ENCODE peak calls at places on chromosomes 7 and 10, in six cellular contexts. One of them, this sample, is unnamed. For H3K36me3 and H3K4me1, the result is how much of the 10 kb centered on the place peaks cover.

GRCh38 chr10:11702264-11702663 is 39.9 kb upstream of the ECHDC3 start:
- DNase-seq in testis: no peak
- DNase-seq in GM23338: no peak
- DNase-seq in IMR-90: no peak
- DNase-seq in heart right ventricle: no peak
- DNase-seq in colonic mucosa: no peak
- DNase-seq in this sample: no peak

GRCh38 chr10:124025638-124026336 is 67.6 kb downstream of the CHST15 start:
- DNase-seq in IMR-90: no peak
- DNase-seq in GM23338: peak
- DNase-seq in colonic mucosa: no peak
- DNase-seq in heart right ventricle: no peak
- DNase-seq in testis: no peak
- DNase-seq in this sample: no peak

GRCh38 chr10:26566525-26567348 is 128.6 kb downstream of the APBB1IP start:
- DNase-seq in testis: peak
- DNase-seq in GM23338: peak
- DNase-seq in colonic mucosa: no peak
- DNase-seq in heart right ventricle: no peak
- DNase-seq in IMR-90: no peak
- DNase-seq in this sample: no peak

GRCh38 chr7:117907058-117907633 is 33.9 kb upstream of the CTTNBP2 start:
- DNase-seq in testis: no peak
- DNase-seq in GM23338: peak
- DNase-seq in colonic mucosa: no peak
- DNase-seq in IMR-90: no peak
- DNase-seq in heart right ventricle: no peak
- DNase-seq in this sample: no peak

GRCh38 chr10:74936577-74937445 is 110.4 kb downstream of the KAT6B start:
- DNase-seq in colonic mucosa: no peak
- DNase-seq in heart right ventricle: no peak
- DNase-seq in IMR-90: peak
- DNase-seq in testis: no peak
- DNase-seq in GM23338: no peak
- DNase-seq in this sample: no peak

GRCh38 chr7:64618785-64619456 is 47.0 kb upstream of the ZNF107 start:
- DNase-seq in heart right ventricle: peak
- DNase-seq in testis: peak
- DNase-seq in GM23338: peak
- DNase-seq in colonic mucosa: peak
- DNase-seq in IMR-90: peak
- DNase-seq in this sample: no peak

GRCh38 chr7:2010101-2010500 is 222.6 kb downstream of the MAD1L1 start:
- DNase-seq in colonic mucosa: no peak
- DNase-seq in GM23338: no peak
- DNase-seq in IMR-90: no peak
- DNase-seq in testis: no peak
- DNase-seq in heart right ventricle: no peak
- DNase-seq in this sample: no peak

GRCh38 chr7:21616796-21617436 is 74.1 kb downstream of the DNAH11 start:
- DNase-seq in heart right ventricle: no peak
- DNase-seq in IMR-90: peak
- DNase-seq in GM23338: no peak
- DNase-seq in testis: no peak
- DNase-seq in colonic mucosa: no peak
- DNase-seq in this sample: no peak

GRCh38 chr7:94561841-94562514 is 52.4 kb downstream of the CASD1 start:
- DNase-seq in heart right ventricle: no peak
- DNase-seq in GM23338: no peak
- DNase-seq in IMR-90: peak
- DNase-seq in colonic mucosa: no peak
- DNase-seq in testis: no peak
- DNase-seq in this sample: no peak

GRCh38 chr7:137546671-137547070 is 203.1 kb upstream of the PTN start:
- DNase-seq in colonic mucosa: no peak
- DNase-seq in testis: no peak
- DNase-seq in IMR-90: peak
- DNase-seq in heart right ventricle: no peak
- DNase-seq in GM23338: no peak
- DNase-seq in this sample: no peak

GRCh38 chr7:131949659-131950058 is 393.2 kb upstream of the PODXL start:
- DNase-seq in IMR-90: no peak
- DNase-seq in colonic mucosa: no peak
- DNase-seq in GM23338: no peak
- DNase-seq in heart right ventricle: no peak
- DNase-seq in testis: no peak
- DNase-seq in this sample: no peak

GRCh38 chr7:33982425-33982786 is 77.1 kb downstream of the BMPER start:
- DNase-seq in testis: peak
- DNase-seq in heart right ventricle: no peak
- DNase-seq in colonic mucosa: no peak
- DNase-seq in IMR-90: peak
- DNase-seq in GM23338: peak
- DNase-seq in this sample: no peak

GRCh38 chr7:137209151-137209822 is 134.2 kb downstream of the PTN start:
- DNase-seq in GM23338: no peak
- DNase-seq in IMR-90: peak
- DNase-seq in testis: no peak
- DNase-seq in colonic mucosa: no peak
- DNase-seq in heart right ventricle: no peak
- DNase-seq in this sample: no peak

GRCh38 chr10:8445353-8445752 is 390.9 kb downstream of the GATA3 start:
- DNase-seq in GM23338: no peak
- DNase-seq in colonic mucosa: no peak
- DNase-seq in heart right ventricle: no peak
- DNase-seq in testis: no peak
- DNase-seq in IMR-90: no peak
- DNase-seq in this sample: no peak

GRCh38 chr7:75669579-75669978 is 69.2 kb downstream of the HIP1 start:
- DNase-seq in IMR-90: no peak
- DNase-seq in GM23338: no peak
- DNase-seq in colonic mucosa: no peak
- DNase-seq in testis: no peak
- DNase-seq in heart right ventricle: no peak
- DNase-seq in this sample: no peak

GRCh38 chr7:2261611-2262010 is 19.6 kb downstream of the NUDT1 start:
- DNase-seq in heart right ventricle: peak
- DNase-seq in IMR-90: no peak
- DNase-seq in GM23338: no peak
- DNase-seq in testis: no peak
- DNase-seq in colonic mucosa: no peak
- DNase-seq in this sample: peak

GRCh38 chr10:18583575-18584270 is 67.7 kb downstream of the NSUN6 start:
- DNase-seq in colonic mucosa: no peak
- DNase-seq in testis: no peak
- DNase-seq in GM23338: no peak
- DNase-seq in heart right ventricle: no peak
- DNase-seq in IMR-90: no peak
- DNase-seq in this sample: no peak

GRCh38 chr7:80740778-80741545 is 102.5 kb downstream of the CD36 start:
- DNase-seq in colonic mucosa: no peak
- DNase-seq in heart right ventricle: no peak
- DNase-seq in testis: no peak
- DNase-seq in IMR-90: peak
- DNase-seq in GM23338: peak
- DNase-seq in this sample: no peak

GRCh38 chr7:77348371-77348813 is 67.8 kb downstream of the GSAP start:
- DNase-seq in IMR-90: peak
- DNase-seq in testis: no peak
- DNase-seq in colonic mucosa: no peak
- DNase-seq in heart right ventricle: peak
- DNase-seq in GM23338: no peak
- DNase-seq in this sample: no peak

GRCh38 chr10:60281792-60282353 is 107.8 kb downstream of the ANK3 start:
- DNase-seq in colonic mucosa: no peak
- DNase-seq in GM23338: no peak
- DNase-seq in heart right ventricle: no peak
- DNase-seq in testis: no peak
- DNase-seq in IMR-90: no peak
- DNase-seq in this sample: no peak

GRCh38 chr7:86598311-86598710 is 45.4 kb upstream of the GRM3 start:
- DNase-seq in colonic mucosa: peak
- DNase-seq in heart right ventricle: no peak
- DNase-seq in testis: peak
- DNase-seq in GM23338: peak
- DNase-seq in IMR-90: no peak
- DNase-seq in this sample: no peak

GRCh38 chr7:150453186-150453585 is 2.8 kb downstream of the GIMAP8 start:
- DNase-seq in colonic mucosa: no peak
- DNase-seq in testis: no peak
- DNase-seq in IMR-90: no peak
- DNase-seq in heart right ventricle: no peak
- DNase-seq in GM23338: no peak
- DNase-seq in this sample: peak

GRCh38 chr10:52637592-52637991 is 135.0 kb downstream of the MBL2 start:
- DNase-seq in IMR-90: no peak
- DNase-seq in GM23338: no peak
- DNase-seq in testis: no peak
- DNase-seq in heart right ventricle: no peak
- DNase-seq in colonic mucosa: peak
- DNase-seq in this sample: no peak

GRCh38 chr7:70374772-70375533 is 757.0 kb upstream of the GALNT17 start:
- DNase-seq in testis: no peak
- DNase-seq in heart right ventricle: no peak
- DNase-seq in colonic mucosa: no peak
- DNase-seq in IMR-90: no peak
- DNase-seq in GM23338: no peak
- DNase-seq in this sample: no peak

GRCh38 chr10:132395704-132396494 is 1.1 kb upstream of the PWWP2B start:
- DNase-seq in GM23338: peak
- DNase-seq in testis: peak
- DNase-seq in heart right ventricle: peak
- DNase-seq in colonic mucosa: peak
- DNase-seq in IMR-90: no peak
- DNase-seq in this sample: no peak

GRCh38 chr10:43106256-43107091 is 29.6 kb downstream of the RET start:
- DNase-seq in GM23338: no peak
- DNase-seq in IMR-90: no peak
- DNase-seq in colonic mucosa: no peak
- DNase-seq in heart right ventricle: no peak
- DNase-seq in testis: no peak
- DNase-seq in this sample: no peak
- H3K36me3 ChIP-seq in GM23338: under half
- H3K36me3 ChIP-seq in IMR-90: under half
- H3K36me3 ChIP-seq in colonic mucosa: under half
- H3K36me3 ChIP-seq in heart right ventricle: under half
- H3K36me3 ChIP-seq in testis: under half
- H3K36me3 ChIP-seq in this sample: under half

GRCh38 chr10:21368728-21369425 is 156.6 kb downstream of the SKIDA1 start:
- DNase-seq in colonic mucosa: no peak
- DNase-seq in heart right ventricle: no peak
- DNase-seq in IMR-90: peak
- DNase-seq in GM23338: no peak
- DNase-seq in testis: peak
- DNase-seq in this sample: no peak
- H3K4me1 ChIP-seq in colonic mucosa: under half
- H3K4me1 ChIP-seq in heart right ventricle: under half
- H3K4me1 ChIP-seq in IMR-90: under half
- H3K4me1 ChIP-seq in GM23338: under half
- H3K4me1 ChIP-seq in testis: under half
- H3K4me1 ChIP-seq in this sample: under half

GRCh38 chr7:157412491-157413180 is 75.8 kb downstream of the DNAJB6 start:
- DNase-seq in GM23338: no peak
- DNase-seq in testis: no peak
- DNase-seq in heart right ventricle: no peak
- DNase-seq in IMR-90: no peak
- DNase-seq in colonic mucosa: no peak
- DNase-seq in this sample: no peak

GRCh38 chr7:157413881-157414701 is 77.3 kb downstream of the DNAJB6 start:
- DNase-seq in heart right ventricle: no peak
- DNase-seq in testis: no peak
- DNase-seq in IMR-90: no peak
- DNase-seq in colonic mucosa: no peak
- DNase-seq in GM23338: no peak
- DNase-seq in this sample: no peak

GRCh38 chr7:157415486-157415885 is 78.7 kb downstream of the DNAJB6 start:
- DNase-seq in GM23338: no peak
- DNase-seq in colonic mucosa: no peak
- DNase-seq in IMR-90: no peak
- DNase-seq in heart right ventricle: no peak
- DNase-seq in testis: no peak
- DNase-seq in this sample: no peak

GRCh38 chr7:157416011-157416410 is 79.2 kb downstream of the DNAJB6 start:
- DNase-seq in colonic mucosa: no peak
- DNase-seq in IMR-90: no peak
- DNase-seq in testis: no peak
- DNase-seq in heart right ventricle: no peak
- DNase-seq in GM23338: no peak
- DNase-seq in this sample: no peak

GRCh38 chr7:157414702-157415096 is 77.9 kb downstream of the DNAJB6 start:
- DNase-seq in heart right ventricle: no peak
- DNase-seq in GM23338: no peak
- DNase-seq in IMR-90: no peak
- DNase-seq in testis: no peak
- DNase-seq in colonic mucosa: no peak
- DNase-seq in this sample: no peak
- H3K36me3 ChIP-seq in heart right ventricle: half or more
- H3K36me3 ChIP-seq in GM23338: under half
- H3K36me3 ChIP-seq in IMR-90: under half
- H3K36me3 ChIP-seq in testis: under half
- H3K36me3 ChIP-seq in colonic mucosa: under half
- H3K36me3 ChIP-seq in this sample: half or more

GRCh38 chr10:6589287-6590094 is 9.4 kb upstream of the PRKCQ start:
- DNase-seq in testis: no peak
- DNase-seq in IMR-90: no peak
- DNase-seq in heart right ventricle: no peak
- DNase-seq in colonic mucosa: no peak
- DNase-seq in GM23338: no peak
- DNase-seq in this sample: no peak

GRCh38 chr10:6588082-6588481 is 8.0 kb upstream of the PRKCQ start:
- DNase-seq in heart right ventricle: no peak
- DNase-seq in colonic mucosa: no peak
- DNase-seq in testis: no peak
- DNase-seq in GM23338: no peak
- DNase-seq in IMR-90: no peak
- DNase-seq in this sample: no peak

GRCh38 chr10:6592080-6592479 is 12.0 kb upstream of the PRKCQ start:
- DNase-seq in GM23338: no peak
- DNase-seq in testis: no peak
- DNase-seq in heart right ventricle: no peak
- DNase-seq in colonic mucosa: no peak
- DNase-seq in IMR-90: no peak
- DNase-seq in this sample: no peak

GRCh38 chr10:6591668-6592067 is 11.6 kb upstream of the PRKCQ start:
- DNase-seq in testis: no peak
- DNase-seq in GM23338: no peak
- DNase-seq in colonic mucosa: no peak
- DNase-seq in IMR-90: no peak
- DNase-seq in heart right ventricle: no peak
- DNase-seq in this sample: no peak

DNA sequence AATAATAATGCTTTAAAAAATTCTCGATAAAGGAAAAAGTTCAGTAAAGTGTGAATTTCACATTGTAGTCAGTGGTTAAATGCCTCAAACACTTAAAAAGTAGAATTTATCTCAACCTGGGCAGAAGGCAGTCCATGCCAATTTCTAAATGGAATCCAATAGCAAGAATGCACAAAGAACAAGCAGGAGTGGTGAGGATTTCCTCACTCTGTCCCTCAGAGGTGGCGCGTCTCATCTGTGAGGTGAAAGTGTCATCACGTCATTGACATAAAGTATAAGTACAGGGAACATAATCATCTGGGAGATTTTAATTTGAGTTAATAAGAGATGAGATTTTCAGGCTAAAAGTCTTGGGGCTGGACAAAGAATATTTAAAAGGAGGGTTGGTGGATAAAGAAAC is 10.0 kb upstream of the PRKCQ start:
- DNase-seq in testis: no peak
- DNase-seq in GM23338: no peak
- DNase-seq in heart right ventricle: no peak
- DNase-seq in IMR-90: no peak
- DNase-seq in colonic mucosa: no peak
- DNase-seq in this sample: no peak
- H3K4me1 ChIP-seq in testis: under half
- H3K4me1 ChIP-seq in GM23338: under half
- H3K4me1 ChIP-seq in heart right ventricle: under half
- H3K4me1 ChIP-seq in IMR-90: under half
- H3K4me1 ChIP-seq in colonic mucosa: under half
- H3K4me1 ChIP-seq in this sample: half or more